ENCODE peak calls at places on chromosomes 11 and 22, in seven cellular contexts. U is aorta, P is small intestine, Z is IMR-90, K is fibroblast of lung, L is adrenal gland, G is upper lobe of left lung. N is an unnamed sample. For H3K36me3 and H3K4me1, the result is how much of the 10 kb centered on the place peaks cover.

GRCh38 chr22:20567993-20568417 is 60.6 kb downstream of the MED15 start:
- DNase-seq in L (no peak), P (no peak), Z (peak), G (no peak), U (no peak), K (no peak), N (no peak)

GRCh38 chr11:1487851-1488574 is 1.4 kb upstream of the MOB2 start:
- DNase-seq in Z (no peak), K (no peak), L (no peak), P (no peak), G (no peak), U (peak), N (no peak)

GRCh38 chr22:17607891-17608521 is 20.5 kb downstream of the ATP6V1E1 start:
- DNase-seq in L (no peak), K (no peak), Z (peak), G (no peak), P (no peak), U (no peak), N (no peak)

GRCh38 chr11:129376658-129377341 is 1.2 kb downstream of the BARX2 start:
- DNase-seq in P (no peak), K (no peak), G (no peak), U (no peak), L (no peak), Z (no peak), N (no peak)

GRCh38 chr11:82356316-82356715 is 377.3 kb downstream of the FAM181B start:
- DNase-seq in L (peak), K (no peak), U (no peak), G (no peak), P (no peak), Z (no peak), N (no peak)

GRCh38 chr11:104142701-104143100 is 21.2 kb downstream of the PDGFD start:
- DNase-seq in P (no peak), K (no peak), G (no peak), L (no peak), Z (no peak), U (no peak), N (no peak)

GRCh38 chr11:3796796-3797328 is 492 bp downstream of the NUP98 start:
- DNase-seq in U (no peak), P (peak), L (no peak), K (no peak), G (no peak), Z (no peak), N (no peak)

GRCh38 chr22:20652130-20652529 is 121.8 kb upstream of the SERPIND1 start:
- DNase-seq in P (no peak), K (no peak), L (no peak), G (no peak), U (no peak), Z (no peak), N (no peak)

GRCh38 chr11:96222102-96222501 is 120.9 kb downstream of the MAML2 start:
- DNase-seq in L (no peak), P (no peak), Z (peak), K (no peak), G (no peak), U (no peak), N (no peak)

GRCh38 chr11:78414321-78415051 is 3.1 kb downstream of the GAB2 start:
- DNase-seq in K (no peak), P (peak), Z (peak), L (no peak), G (no peak), U (no peak), N (no peak)

GRCh38 chr11:130407978-130408377 is 20.4 kb downstream of the ADAMTS8 start:
- DNase-seq in P (no peak), U (no peak), K (peak), L (peak), G (no peak), Z (peak), N (no peak)

GRCh38 chr11:12143461-12144258 is 33.3 kb downstream of the MICAL2 start:
- DNase-seq in U (no peak), K (peak), Z (no peak), L (no peak), G (no peak), P (peak), N (peak)

GRCh38 chr11:104581246-104581980 is 316.8 kb downstream of the CASP12 start:
- DNase-seq in U (no peak), P (no peak), L (no peak), G (no peak), K (peak), Z (peak), N (no peak)

GRCh38 chr22:26658161-26658560 is 773 bp downstream of the MIAT start:
- DNase-seq in K (no peak), L (no peak), Z (no peak), P (no peak), G (no peak), U (no peak), N (no peak)

GRCh38 chr11:80816966-80817365 is 1376.1 kb upstream of the TENM4 start:
- DNase-seq in L (no peak), K (no peak), Z (no peak), U (no peak), P (no peak), G (no peak), N (no peak)

GRCh38 chr11:4658629-4659453 is 15.1 kb downstream of the OR51E1 start:
- DNase-seq in K (no peak), Z (peak), P (no peak), U (no peak), G (no peak), L (no peak), N (no peak)

GRCh38 chr11:77658213-77659013 is 20.8 kb upstream of the CLNS1A start:
- DNase-seq in K (peak), U (no peak), P (no peak), L (no peak), Z (peak), G (no peak), N (no peak)

GRCh38 chr11:71178076-71178475 is 74.3 kb downstream of the SHANK2 start:
- DNase-seq in Z (no peak), P (no peak), L (no peak), G (no peak), U (no peak), K (no peak), N (no peak)

GRCh38 chr11:6703247-6704063 is 20.3 kb upstream of the MRPL17 start:
- DNase-seq in G (peak), Z (peak), U (no peak), L (peak), P (peak), K (peak), N (peak)

GRCh38 chr22:36467042-36467810 is 14.2 kb downstream of the TXN2 start:
- DNase-seq in G (peak), K (peak), Z (peak), P (no peak), L (no peak), U (peak), N (peak)

GRCh38 chr11:61411589-61411988 is 18.2 kb downstream of the CPSF7 start:
- DNase-seq in G (no peak), Z (no peak), P (no peak), L (no peak), K (no peak), U (no peak), N (no peak)
- H3K36me3 ChIP-seq in G (half or more), Z (half or more), P (under half), L (under half), K (under half), U (under half), N (under half)

GRCh38 chr11:68374531-68374930 is 62.1 kb downstream of the LRP5 start:
- DNase-seq in G (no peak), K (no peak), L (no peak), P (no peak), Z (peak), U (no peak), N (no peak)
- H3K4me1 ChIP-seq in G (half or more), K (under half), L (under half), P (under half), Z (under half), U (under half), N (under half)

GRCh38 chr11:29538339-29539036 is 478.3 kb downstream of the KCNA4 start:
- DNase-seq in L (no peak), K (no peak), Z (no peak), U (no peak), G (no peak), P (no peak), N (no peak)
- H3K27ac ChIP-seq in L (no peak), K (no peak), Z (no peak), U (no peak), G (no peak), P (no peak), N (no peak)

DNA sequence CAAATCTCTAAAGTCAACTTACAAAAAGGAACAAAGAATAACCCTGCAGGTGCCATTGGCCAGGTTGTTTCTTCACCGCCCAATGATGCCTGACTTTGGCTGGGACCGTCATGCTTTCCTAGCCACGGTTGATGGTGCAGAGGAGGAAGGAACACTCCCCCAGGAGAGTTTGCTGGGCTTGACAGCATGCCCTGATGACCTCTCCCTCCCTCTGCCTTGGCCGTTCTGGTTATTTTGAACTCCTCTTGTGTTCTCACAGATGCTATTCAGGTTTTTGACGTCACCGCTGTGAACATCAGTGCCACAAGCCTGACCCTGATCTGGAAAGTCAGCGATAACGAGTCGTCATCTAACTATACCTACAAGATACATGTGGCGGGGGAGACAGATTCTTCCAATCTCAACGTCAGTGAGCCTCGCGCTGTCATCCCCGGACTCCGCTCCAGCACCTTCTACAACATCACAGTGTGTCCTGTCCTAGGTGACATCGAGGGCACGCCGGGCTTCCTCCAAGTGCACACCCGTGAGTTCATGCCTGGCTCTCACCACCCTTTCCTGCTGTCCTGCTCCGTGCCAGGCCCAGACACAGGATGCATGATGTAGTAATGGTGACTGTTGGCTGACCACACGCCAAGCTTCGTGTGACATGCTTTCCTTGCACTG is 89.0 kb upstream of the OR4B1 start:
- DNase-seq in U (no peak), P (no peak), L (no peak), G (no peak), Z (no peak), K (no peak), N (no peak)
- H3K36me3 ChIP-seq in U (under half), P (under half), L (under half), G (under half), Z (under half), K (under half), N (under half)

GRCh38 chr22:41914611-41915034 is 251 bp downstream of the SHISA8 start:
- DNase-seq in P (no peak), U (no peak), G (no peak), Z (no peak), L (no peak), K (no peak), N (no peak)
- H3K4me1 ChIP-seq in P (under half), U (under half), G (half or more), Z (under half), L (under half), K (under half), N (under half)

DNA sequence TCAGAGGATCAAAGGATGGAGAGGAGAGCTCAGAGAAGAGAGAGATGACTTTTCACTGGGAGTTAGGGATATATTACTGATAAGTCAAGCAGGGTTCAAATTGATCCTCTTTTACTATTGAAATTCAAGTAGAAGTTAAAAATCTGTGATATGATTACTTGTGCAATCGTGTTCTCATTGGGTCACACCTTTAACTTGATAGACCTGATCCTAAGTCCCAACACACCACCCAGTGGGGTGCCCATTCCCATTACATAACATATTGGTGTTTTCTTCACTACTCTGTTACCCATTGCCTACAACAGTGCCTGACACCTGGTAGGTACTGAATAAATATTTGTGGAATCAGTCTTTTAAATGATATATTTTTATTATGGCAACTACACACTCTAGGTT is 66.4 kb upstream of the PICALM start:
- DNase-seq in U (no peak), P (no peak), G (no peak), Z (no peak), L (no peak), K (no peak), N (no peak)
- H3K27ac ChIP-seq in U (no peak), P (no peak), G (no peak), Z (no peak), L (no peak), K (no peak), N (no peak)

GRCh38 chr11:97290444-97291041 is 900.7 kb downstream of the JRKL start:
- DNase-seq in K (peak), G (no peak), U (no peak), Z (no peak), L (no peak), P (no peak), N (no peak)
- H3K36me3 ChIP-seq in K (under half), G (under half), U (under half), Z (under half), L (under half), P (under half), N (under half)

N was measured in colonic mucosa.